ENCODE peak calls at places on chromosome 21, in nine cellular contexts. J is adrenal gland, B is thyroid gland, E is transverse colon, X is body of pancreas, P is sigmoid colon, H is uterus, D is esophagus squamous epithelium, K is IMR-90. W is an unnamed sample.
A peak's percentile ranks its signal among the peaks of the same experiment; 100 is the strongest.

GRCh38 chr21:19767546-19767945 is 1230.7 kb upstream of the NCAM2 start:
- DNase-seq in K (no peak), X (no peak), E (no peak), J (no peak), P (no peak), H (no peak), D (no peak), B (no peak), W (no peak)

GRCh38 chr21:26159869-26160268 is 10.7 kb downstream of the APP start:
- DNase-seq in P (no peak), H (no peak), X (no peak), K (peak; percentile 27), E (no peak), B (no peak), J (no peak), D (no peak), W (no peak)

GRCh38 chr21:43369596-43370090 is 57.3 kb downstream of the SIK1 start:
- DNase-seq in D (no peak), K (no peak), H (no peak), X (no peak), B (no peak), P (no peak), J (no peak), E (no peak), W (no peak)

GRCh38 chr21:42569732-42570301 is 56.2 kb downstream of the SLC37A1 start:
- DNase-seq in X (no peak), D (no peak), P (peak; percentile 19), K (no peak), E (peak; percentile 1), H (no peak), B (no peak), J (peak; percentile 15), W (no peak)

GRCh38 chr21:42313501-42313969 is 1.7 kb downstream of the TFF3 start:
- DNase-seq in P (no peak), B (peak; percentile 71), H (no peak), E (peak; percentile 66), X (no peak), D (no peak), J (peak; percentile 36), K (no peak), W (peak; percentile 83)

GRCh38 chr21:41576010-41576615 is 68.2 kb upstream of the TMPRSS2 start:
- DNase-seq in P (no peak), E (no peak), J (no peak), H (no peak), X (peak; percentile 44), D (no peak), B (peak; percentile 27), K (no peak), W (no peak)

GRCh38 chr21:46081862-46082637 is 15.9 kb upstream of the COL6A2 start:
- DNase-seq in D (no peak), B (no peak), H (no peak), P (peak; percentile 53), J (no peak), K (no peak), X (no peak), E (no peak), W (peak; percentile 84)

GRCh38 chr21:37208056-37208705 is 59.0 kb downstream of the VPS26C start:
- DNase-seq in P (no peak), E (peak; percentile 51), X (peak; percentile 52), B (peak; percentile 80), K (no peak), J (peak; percentile 73), D (no peak), H (no peak), W (peak; percentile 40)

GRCh38 chr21:38467369-38467768 is 30.9 kb downstream of the ERG start:
- DNase-seq in E (no peak), K (no peak), X (no peak), J (no peak), P (no peak), D (no peak), B (no peak), H (no peak), W (no peak)

GRCh38 chr21:39097981-39098380 is 85.3 kb downstream of the PSMG1 start:
- DNase-seq in H (no peak), X (no peak), J (no peak), K (no peak), P (no peak), B (no peak), D (no peak), E (no peak), W (no peak)

GRCh38 chr21:39597595-39598185 is 15.1 kb upstream of the B3GALT5 start:
- DNase-seq in E (no peak), D (no peak), P (no peak), K (no peak), H (no peak), B (no peak), J (no peak), X (peak; percentile 24), W (no peak)

GRCh38 chr21:26572026-26572425 is 1.1 kb downstream of the CYYR1 start:
- DNase-seq in K (no peak), E (no peak), X (no peak), J (no peak), P (no peak), D (no peak), B (no peak), H (no peak), W (no peak)

GRCh38 chr21:25929859-25930520 is 195.2 kb downstream of the GABPA start:
- DNase-seq in H (no peak), P (no peak), K (peak; percentile 76), D (no peak), B (no peak), J (peak; percentile 35), E (no peak), X (no peak), W (no peak)

GRCh38 chr21:37463083-37463780 is 96.7 kb downstream of the DYRK1A start:
- DNase-seq in X (peak; percentile 51), K (peak; percentile 80), J (no peak), H (no peak), E (no peak), D (no peak), B (no peak), P (no peak), W (no peak)

GRCh38 chr21:41410361-41410760 is 15.7 kb upstream of the MX1 start:
- DNase-seq in P (no peak), B (no peak), D (no peak), H (no peak), X (no peak), J (no peak), K (no peak), E (no peak), W (no peak)

GRCh38 chr21:15754640-15755039 is 24.9 kb downstream of the USP25 start:
- DNase-seq in J (no peak), K (peak; percentile 66), B (no peak), H (no peak), X (no peak), E (no peak), P (no peak), D (no peak), W (no peak)

GRCh38 chr21:14677023-14677422 is 130.9 kb upstream of the SAMSN1 start:
- DNase-seq in D (no peak), E (no peak), P (no peak), K (no peak), J (no peak), B (no peak), H (no peak), X (no peak), W (no peak)

GRCh38 chr21:40602105-40602504 is 244.9 kb downstream of the DSCAM start:
- DNase-seq in D (no peak), E (no peak), H (no peak), P (no peak), K (no peak), J (no peak), B (no peak), X (no peak), W (peak; percentile 34)

GRCh38 chr21:26061437-26061836 is 109.1 kb downstream of the APP start:
- DNase-seq in X (peak; percentile 42), B (no peak), D (no peak), H (no peak), P (no peak), J (no peak), E (no peak), K (peak; percentile 71), W (no peak)

GRCh38 chr21:43634618-43635017 is 24.7 kb downstream of the HSF2BP start:
- DNase-seq in K (peak; percentile 25), H (no peak), D (no peak), E (no peak), B (no peak), P (no peak), X (no peak), J (no peak), W (no peak)

GRCh38 chr21:35172231-35172630 is 123.1 kb upstream of the RUNX1 start:
- DNase-seq in P (no peak), J (no peak), D (no peak), K (no peak), B (no peak), X (no peak), H (no peak), E (no peak), W (no peak)
- H3K4me3 ChIP-seq in P (no peak overlapping the region), J (no peak overlapping the region), D (no peak overlapping the region), K (no peak overlapping the region), B (no peak overlapping the region), X (no peak overlapping the region), H (no peak overlapping the region), E (no peak overlapping the region), W (no peak overlapping the region)

DNA sequence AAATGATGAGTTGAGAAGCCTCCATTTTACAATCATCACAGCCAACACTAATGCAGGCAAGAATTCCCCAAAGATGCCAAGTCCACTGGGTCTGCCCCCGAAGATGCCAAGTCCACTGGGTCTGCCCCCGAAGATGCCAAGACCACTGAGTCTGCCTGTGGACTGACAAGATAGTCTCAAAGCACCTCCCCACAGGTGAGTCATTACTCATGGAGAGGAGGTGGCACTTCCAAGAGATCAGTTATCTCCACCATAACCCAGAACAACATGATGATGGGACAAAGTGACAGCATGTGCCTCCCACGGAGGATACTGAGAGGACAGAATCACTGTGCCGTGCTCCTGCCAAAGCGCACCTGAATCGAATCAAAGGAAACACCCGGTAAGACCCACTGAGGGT is 4.8 kb downstream of the PTTG1IP start:
- DNase-seq in J (no peak), E (no peak), B (no peak), P (no peak), X (no peak), H (no peak), K (no peak), D (no peak), W (no peak)
- TF ChIP-seq POLR2A in J (no peak), E (no peak), B (no peak), P (no peak), X (no peak), H (no peak), K (no peak), D (no peak), W (no peak)

GRCh38 chr21:33492571-33492970 is 1.1 kb upstream of the DNAJC28 start:
- DNase-seq in B (no peak), J (no peak), D (no peak), K (peak; percentile 57), H (no peak), X (no peak), E (no peak), P (no peak), W (no peak)
- TF ChIP-seq CTCF in B (no peak), J (no peak), D (no peak), K (no peak), H (no peak), X (no peak), E (no peak), P (no peak), W (no peak)

GRCh38 chr21:17002628-17003027 is 510.2 kb upstream of the CXADR start:
- DNase-seq in P (no peak), B (no peak), X (no peak), E (no peak), H (no peak), J (no peak), D (no peak), K (no peak), W (no peak)

GRCh38 chr21:17003763-17004373 is 509.0 kb upstream of the CXADR start:
- DNase-seq in P (no peak), E (no peak), K (peak; percentile 3), B (no peak), X (no peak), D (no peak), H (no peak), J (no peak), W (no peak)

GRCh38 chr21:17003221-17003620 is 509.6 kb upstream of the CXADR start:
- DNase-seq in E (no peak), J (no peak), X (no peak), H (no peak), D (no peak), P (no peak), B (no peak), K (peak; percentile 61), W (no peak)
- H3K4me3 ChIP-seq in E (no peak overlapping the region), J (no peak overlapping the region), X (no peak overlapping the region), H (no peak overlapping the region), D (no peak overlapping the region), P (no peak overlapping the region), B (no peak overlapping the region), K (no peak overlapping the region), W (no peak overlapping the region)